ENCODE peak calls at places on chromosomes 5 and 9, in nine cellular contexts. One of them, this sample, is unnamed. For H3K4me1, H3K36me3 and H3K9me3, the result is how much of the 10 kb centered on the place peaks cover.

GRCh38 chr9:123678038-123678877 is 251.7 kb downstream of the DENND1A start:
- DNase-seq in astrocyte: peak
- DNase-seq in HAP-1: peak
- DNase-seq in right lobe of liver: no peak
- DNase-seq in heart left ventricle: no peak
- DNase-seq in aorta: no peak
- DNase-seq in adrenal gland: no peak
- DNase-seq in body of pancreas: peak
- DNase-seq in Caco-2: peak
- DNase-seq in this sample: no peak

GRCh38 chr5:107666051-107666655 is 4.6 kb downstream of the EFNA5 start:
- DNase-seq in body of pancreas: no peak
- DNase-seq in aorta: no peak
- DNase-seq in astrocyte: no peak
- DNase-seq in right lobe of liver: no peak
- DNase-seq in Caco-2: no peak
- DNase-seq in adrenal gland: no peak
- DNase-seq in heart left ventricle: no peak
- DNase-seq in HAP-1: no peak
- DNase-seq in this sample: no peak

GRCh38 chr5:42143361-42143760 is 218.3 kb downstream of the FBXO4 start:
- DNase-seq in body of pancreas: no peak
- DNase-seq in HAP-1: no peak
- DNase-seq in adrenal gland: no peak
- DNase-seq in heart left ventricle: no peak
- DNase-seq in astrocyte: no peak
- DNase-seq in right lobe of liver: no peak
- DNase-seq in aorta: no peak
- DNase-seq in Caco-2: no peak
- DNase-seq in this sample: no peak

GRCh38 chr5:68722357-68722756 is 371.5 kb upstream of the SLC30A5 start:
- DNase-seq in heart left ventricle: no peak
- DNase-seq in HAP-1: no peak
- DNase-seq in astrocyte: no peak
- DNase-seq in body of pancreas: no peak
- DNase-seq in aorta: no peak
- DNase-seq in adrenal gland: no peak
- DNase-seq in Caco-2: no peak
- DNase-seq in right lobe of liver: no peak
- DNase-seq in this sample: no peak

GRCh38 chr9:108056805-108057386 is 567.3 kb upstream of the KLF4 start:
- DNase-seq in Caco-2: no peak
- DNase-seq in adrenal gland: no peak
- DNase-seq in astrocyte: peak
- DNase-seq in body of pancreas: no peak
- DNase-seq in right lobe of liver: no peak
- DNase-seq in heart left ventricle: no peak
- DNase-seq in aorta: no peak
- DNase-seq in HAP-1: no peak
- DNase-seq in this sample: no peak

GRCh38 chr5:89435347-89435746 is 552.4 kb upstream of the MEF2C start:
- DNase-seq in heart left ventricle: no peak
- DNase-seq in astrocyte: no peak
- DNase-seq in HAP-1: no peak
- DNase-seq in right lobe of liver: no peak
- DNase-seq in Caco-2: no peak
- DNase-seq in adrenal gland: no peak
- DNase-seq in body of pancreas: no peak
- DNase-seq in aorta: no peak
- DNase-seq in this sample: no peak

GRCh38 chr9:134391319-134392231 is 65.3 kb downstream of the RXRA start:
- DNase-seq in astrocyte: no peak
- DNase-seq in heart left ventricle: no peak
- DNase-seq in HAP-1: no peak
- DNase-seq in body of pancreas: no peak
- DNase-seq in adrenal gland: no peak
- DNase-seq in aorta: no peak
- DNase-seq in right lobe of liver: no peak
- DNase-seq in Caco-2: no peak
- DNase-seq in this sample: no peak

GRCh38 chr9:121222524-121223171 is 21.0 kb upstream of the RAB14 start:
- DNase-seq in astrocyte: no peak
- DNase-seq in body of pancreas: no peak
- DNase-seq in HAP-1: peak
- DNase-seq in adrenal gland: no peak
- DNase-seq in heart left ventricle: no peak
- DNase-seq in aorta: no peak
- DNase-seq in right lobe of liver: no peak
- DNase-seq in Caco-2: peak
- DNase-seq in this sample: no peak

GRCh38 chr9:71250626-71251025 is 129.2 kb upstream of the TRPM3 start:
- DNase-seq in HAP-1: no peak
- DNase-seq in heart left ventricle: no peak
- DNase-seq in Caco-2: no peak
- DNase-seq in adrenal gland: no peak
- DNase-seq in body of pancreas: no peak
- DNase-seq in right lobe of liver: no peak
- DNase-seq in aorta: no peak
- DNase-seq in astrocyte: no peak
- DNase-seq in this sample: no peak

DNA sequence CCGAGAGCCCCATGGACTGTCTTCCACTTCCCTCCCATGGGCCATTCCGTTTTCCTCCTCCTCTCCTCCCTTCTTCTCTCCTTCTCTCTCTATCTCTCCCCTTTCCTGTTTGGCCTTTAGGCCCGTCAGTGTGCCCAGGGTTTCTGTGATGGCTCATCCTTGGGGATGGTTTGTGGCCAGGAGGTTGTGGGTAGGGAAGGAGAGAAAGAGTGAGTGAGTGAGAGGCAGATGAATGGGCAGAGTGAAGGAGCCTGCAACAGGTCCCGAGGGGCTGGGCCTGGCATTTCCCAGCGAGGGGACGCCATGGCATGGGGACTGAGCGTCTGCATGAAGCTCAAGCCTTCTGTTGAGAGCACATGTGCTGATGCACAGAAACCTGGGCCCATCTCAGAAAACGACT is 69.0 kb downstream of the PRRT1B start:
- DNase-seq in HAP-1: no peak
- DNase-seq in Caco-2: no peak
- DNase-seq in body of pancreas: no peak
- DNase-seq in aorta: no peak
- DNase-seq in astrocyte: no peak
- DNase-seq in adrenal gland: no peak
- DNase-seq in heart left ventricle: peak
- DNase-seq in right lobe of liver: no peak
- DNase-seq in this sample: no peak
- H3K4me1 ChIP-seq in HAP-1: under half
- H3K4me1 ChIP-seq in Caco-2: under half
- H3K4me1 ChIP-seq in body of pancreas: under half
- H3K4me1 ChIP-seq in aorta: under half
- H3K4me1 ChIP-seq in astrocyte: under half
- H3K4me1 ChIP-seq in adrenal gland: under half
- H3K4me1 ChIP-seq in heart left ventricle: under half
- H3K4me1 ChIP-seq in right lobe of liver: under half
- H3K4me1 ChIP-seq in this sample: under half

GRCh38 chr9:5784526-5785315 is 48.2 kb downstream of the ERMP1 start:
- DNase-seq in astrocyte: no peak
- DNase-seq in body of pancreas: no peak
- DNase-seq in heart left ventricle: no peak
- DNase-seq in aorta: no peak
- DNase-seq in Caco-2: no peak
- DNase-seq in adrenal gland: no peak
- DNase-seq in HAP-1: no peak
- DNase-seq in right lobe of liver: no peak
- DNase-seq in this sample: no peak

GRCh38 chr9:5783982-5784381 is 48.9 kb downstream of the ERMP1 start:
- DNase-seq in heart left ventricle: no peak
- DNase-seq in aorta: no peak
- DNase-seq in body of pancreas: no peak
- DNase-seq in right lobe of liver: no peak
- DNase-seq in astrocyte: no peak
- DNase-seq in adrenal gland: no peak
- DNase-seq in Caco-2: no peak
- DNase-seq in HAP-1: no peak
- DNase-seq in this sample: no peak

GRCh38 chr9:5773324-5773999 is 59.5 kb downstream of the ERMP1 start:
- DNase-seq in HAP-1: no peak
- DNase-seq in right lobe of liver: no peak
- DNase-seq in aorta: no peak
- DNase-seq in heart left ventricle: no peak
- DNase-seq in astrocyte: peak
- DNase-seq in body of pancreas: no peak
- DNase-seq in Caco-2: no peak
- DNase-seq in adrenal gland: no peak
- DNase-seq in this sample: no peak

DNA sequence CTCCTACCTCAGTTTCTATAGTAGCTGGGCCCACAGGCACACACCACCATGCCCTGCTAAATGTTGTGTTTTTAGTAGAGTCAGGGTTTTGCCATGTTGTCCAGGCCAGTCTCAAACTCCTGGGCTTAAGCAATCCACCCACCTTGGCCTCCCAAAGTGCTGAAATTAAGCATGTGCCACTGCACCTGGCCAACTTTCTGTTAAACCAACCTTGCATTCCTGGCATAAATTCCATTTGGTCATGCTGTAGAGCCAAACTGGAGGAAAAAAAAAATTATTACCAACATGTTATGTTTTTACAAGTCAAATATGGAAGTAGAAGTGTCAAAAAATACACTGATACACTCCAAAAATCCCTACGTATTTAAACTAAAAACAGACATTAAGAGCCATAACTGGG is 54.1 kb downstream of the ERMP1 start:
- DNase-seq in body of pancreas: no peak
- DNase-seq in adrenal gland: no peak
- DNase-seq in aorta: no peak
- DNase-seq in HAP-1: no peak
- DNase-seq in Caco-2: no peak
- DNase-seq in right lobe of liver: no peak
- DNase-seq in heart left ventricle: no peak
- DNase-seq in astrocyte: no peak
- DNase-seq in this sample: no peak
- H3K36me3 ChIP-seq in body of pancreas: under half
- H3K36me3 ChIP-seq in adrenal gland: under half
- H3K36me3 ChIP-seq in aorta: under half
- H3K36me3 ChIP-seq in HAP-1: under half
- H3K36me3 ChIP-seq in Caco-2: under half
- H3K36me3 ChIP-seq in right lobe of liver: under half
- H3K36me3 ChIP-seq in heart left ventricle: half or more
- H3K36me3 ChIP-seq in astrocyte: under half
- H3K36me3 ChIP-seq in this sample: under half

GRCh38 chr5:181212080-181212479 is 7.1 kb upstream of the TRIM7 start:
- DNase-seq in right lobe of liver: no peak
- DNase-seq in body of pancreas: no peak
- DNase-seq in Caco-2: no peak
- DNase-seq in heart left ventricle: no peak
- DNase-seq in aorta: no peak
- DNase-seq in astrocyte: no peak
- DNase-seq in adrenal gland: no peak
- DNase-seq in HAP-1: no peak
- DNase-seq in this sample: no peak

GRCh38 chr5:181217111-181217804 is 5.8 kb upstream of the TRIM41 start:
- DNase-seq in body of pancreas: peak
- DNase-seq in astrocyte: peak
- DNase-seq in Caco-2: peak
- DNase-seq in heart left ventricle: peak
- DNase-seq in adrenal gland: peak
- DNase-seq in aorta: peak
- DNase-seq in right lobe of liver: peak
- DNase-seq in HAP-1: peak
- DNase-seq in this sample: no peak

GRCh38 chr5:181215997-181216982 is 6.8 kb upstream of the TRIM41 start:
- DNase-seq in body of pancreas: no peak
- DNase-seq in right lobe of liver: no peak
- DNase-seq in heart left ventricle: no peak
- DNase-seq in adrenal gland: no peak
- DNase-seq in HAP-1: peak
- DNase-seq in aorta: no peak
- DNase-seq in astrocyte: no peak
- DNase-seq in Caco-2: peak
- DNase-seq in this sample: no peak

GRCh38 chr5:181211208-181211607 is 6.2 kb upstream of the TRIM7 start:
- DNase-seq in right lobe of liver: no peak
- DNase-seq in HAP-1: no peak
- DNase-seq in body of pancreas: no peak
- DNase-seq in adrenal gland: no peak
- DNase-seq in aorta: no peak
- DNase-seq in heart left ventricle: no peak
- DNase-seq in Caco-2: peak
- DNase-seq in astrocyte: no peak
- DNase-seq in this sample: no peak

GRCh38 chr5:181212934-181213333 is 7.9 kb upstream of the TRIM7 start:
- DNase-seq in heart left ventricle: no peak
- DNase-seq in aorta: no peak
- DNase-seq in adrenal gland: no peak
- DNase-seq in Caco-2: no peak
- DNase-seq in body of pancreas: no peak
- DNase-seq in right lobe of liver: no peak
- DNase-seq in HAP-1: no peak
- DNase-seq in astrocyte: no peak
- DNase-seq in this sample: no peak
- H3K9me3 ChIP-seq in heart left ventricle: under half
- H3K9me3 ChIP-seq in aorta: under half
- H3K9me3 ChIP-seq in adrenal gland: under half
- H3K9me3 ChIP-seq in Caco-2: under half
- H3K9me3 ChIP-seq in body of pancreas: under half
- H3K9me3 ChIP-seq in right lobe of liver: under half
- H3K9me3 ChIP-seq in HAP-1: under half
- H3K9me3 ChIP-seq in astrocyte: under half
- H3K9me3 ChIP-seq in this sample: under half

GRCh38 chr5:55926476-55926875 is 68.3 kb downstream of the IL6ST start:
- DNase-seq in adrenal gland: no peak
- DNase-seq in Caco-2: no peak
- DNase-seq in heart left ventricle: no peak
- DNase-seq in aorta: no peak
- DNase-seq in astrocyte: no peak
- DNase-seq in right lobe of liver: no peak
- DNase-seq in body of pancreas: no peak
- DNase-seq in HAP-1: no peak
- DNase-seq in this sample: no peak

GRCh38 chr5:55929020-55929799 is 65.6 kb downstream of the IL6ST start:
- DNase-seq in heart left ventricle: no peak
- DNase-seq in right lobe of liver: no peak
- DNase-seq in body of pancreas: no peak
- DNase-seq in astrocyte: no peak
- DNase-seq in HAP-1: no peak
- DNase-seq in Caco-2: no peak
- DNase-seq in aorta: no peak
- DNase-seq in adrenal gland: no peak
- DNase-seq in this sample: no peak

GRCh38 chr5:55925677-55926076 is 69.1 kb downstream of the IL6ST start:
- DNase-seq in heart left ventricle: no peak
- DNase-seq in adrenal gland: no peak
- DNase-seq in HAP-1: no peak
- DNase-seq in Caco-2: no peak
- DNase-seq in right lobe of liver: no peak
- DNase-seq in body of pancreas: no peak
- DNase-seq in astrocyte: no peak
- DNase-seq in aorta: no peak
- DNase-seq in this sample: no peak

GRCh38 chr5:55925181-55925580 is 69.6 kb downstream of the IL6ST start:
- DNase-seq in adrenal gland: no peak
- DNase-seq in HAP-1: no peak
- DNase-seq in Caco-2: no peak
- DNase-seq in astrocyte: no peak
- DNase-seq in heart left ventricle: no peak
- DNase-seq in aorta: no peak
- DNase-seq in right lobe of liver: no peak
- DNase-seq in body of pancreas: no peak
- DNase-seq in this sample: no peak

GRCh38 chr5:55927861-55928655 is 66.7 kb downstream of the IL6ST start:
- DNase-seq in right lobe of liver: no peak
- DNase-seq in adrenal gland: no peak
- DNase-seq in heart left ventricle: no peak
- DNase-seq in aorta: no peak
- DNase-seq in astrocyte: no peak
- DNase-seq in body of pancreas: no peak
- DNase-seq in HAP-1: no peak
- DNase-seq in Caco-2: peak
- DNase-seq in this sample: no peak
- H3K4me1 ChIP-seq in right lobe of liver: under half
- H3K4me1 ChIP-seq in adrenal gland: under half
- H3K4me1 ChIP-seq in heart left ventricle: under half
- H3K4me1 ChIP-seq in aorta: under half
- H3K4me1 ChIP-seq in astrocyte: under half
- H3K4me1 ChIP-seq in body of pancreas: under half
- H3K4me1 ChIP-seq in HAP-1: under half
- H3K4me1 ChIP-seq in Caco-2: half or more
- H3K4me1 ChIP-seq in this sample: under half